ENCODE peak calls at places on chromosomes 12 and 14, in five cellular contexts. A is HepG2, U is K562, B is H1, M is GM12878. V is an unnamed sample.

GRCh38 chr12:52126605-52127578 is 47.4 kb downstream of the SMIM41 start:
- DNase-seq in A (no peak), U (no peak), B (no peak), M (no peak), V (no peak)

GRCh38 chr12:131369094-131369845 is 341.6 kb upstream of the SFSWAP start:
- DNase-seq in A (no peak), U (no peak), B (no peak), M (no peak), V (no peak)

GRCh38 chr14:61607570-61608244 is 87.6 kb upstream of the HIF1A start:
- DNase-seq in A (peak), U (no peak), B (no peak), M (no peak), V (no peak)

GRCh38 chr14:76181546-76181945 is 29.8 kb downstream of the GPATCH2L start:
- DNase-seq in A (peak), U (peak), B (no peak), M (no peak), V (no peak)

GRCh38 chr12:68953536-68953935 is 20.6 kb upstream of the CPM start:
- DNase-seq in A (no peak), U (no peak), B (no peak), M (no peak), V (no peak)

GRCh38 chr14:26128931-26129674 is 468.7 kb downstream of the NOVA1 start:
- DNase-seq in A (no peak), U (no peak), B (no peak), M (no peak), V (no peak)

GRCh38 chr14:80809663-80810062 is 131.9 kb downstream of the CEP128 start:
- DNase-seq in A (no peak), U (no peak), B (no peak), M (no peak), V (no peak)

GRCh38 chr12:130764475-130765185 is 48.5 kb upstream of the RIMBP2 start:
- DNase-seq in A (no peak), U (peak), B (no peak), M (peak), V (no peak)

GRCh38 chr14:61553730-61554641 is 141.3 kb upstream of the HIF1A start:
- DNase-seq in A (peak), U (no peak), B (no peak), M (no peak), V (no peak)

GRCh38 chr12:109387425-109388166 is 39.9 kb downstream of the MYO1H start:
- DNase-seq in A (peak), U (peak), B (no peak), M (no peak), V (peak)

GRCh38 chr12:3042394-3042793 is 34.8 kb upstream of the TSPAN9 start:
- DNase-seq in A (no peak), U (no peak), B (no peak), M (no peak), V (peak)

GRCh38 chr14:67263499-67264149 is 22.4 kb downstream of the PALS1 start:
- DNase-seq in A (no peak), U (no peak), B (no peak), M (no peak), V (no peak)

GRCh38 chr14:63039800-63040380 is 5.4 kb downstream of the KCNH5 start:
- DNase-seq in A (peak), U (no peak), B (no peak), M (no peak), V (no peak)

GRCh38 chr12:43099691-43100163 is 452.3 kb downstream of the ADAMTS20 start:
- DNase-seq in A (no peak), U (no peak), B (no peak), M (no peak), V (no peak)

GRCh38 chr12:115383668-115384067 is 699.7 kb upstream of the TBX3 start:
- DNase-seq in A (no peak), U (no peak), B (no peak), M (no peak), V (no peak)

GRCh38 chr12:70040141-70040540 is 203.1 kb upstream of the CNOT2 start:
- DNase-seq in A (no peak), U (no peak), B (no peak), M (no peak), V (no peak)

GRCh38 chr12:81797100-81797499 is 38.0 kb upstream of the PPFIA2 start:
- DNase-seq in A (peak), U (no peak), B (no peak), M (no peak), V (no peak)

GRCh38 chr14:52124791-52125661 is 56.2 kb upstream of the NID2 start:
- DNase-seq in A (no peak), U (no peak), B (peak), M (no peak), V (no peak)

GRCh38 chr14:23297878-23298277 is 4.8 kb downstream of the PPP1R3E start:
- DNase-seq in A (no peak), U (no peak), B (no peak), M (no peak), V (no peak)

GRCh38 chr12:20044836-20045235 is 323.5 kb upstream of the PDE3A start:
- DNase-seq in A (no peak), U (no peak), B (no peak), M (no peak), V (no peak)

GRCh38 chr14:26905219-26905618 is 307.4 kb upstream of the NOVA1 start:
- DNase-seq in A (no peak), U (no peak), B (no peak), M (no peak), V (no peak)

GRCh38 chr14:83992857-83993256 is 1537.1 kb upstream of the FLRT2 start:
- DNase-seq in A (no peak), U (no peak), B (no peak), M (no peak), V (no peak)

GRCh38 chr12:113332688-113333087 is 2.2 kb downstream of the SLC8B1 start:
- DNase-seq in A (no peak), U (no peak), B (no peak), M (no peak), V (no peak)

GRCh38 chr12:64691227-64691792 is 67.9 kb downstream of the GNS start:
- DNase-seq in A (no peak), U (no peak), B (no peak), M (no peak), V (no peak)

GRCh38 chr12:47907851-47908454 is 3.2 kb upstream of the VDR start:
- DNase-seq in A (peak), U (no peak), B (no peak), M (no peak), V (no peak)

GRCh38 chr14:93938766-93939303 is 11.7 kb downstream of the FAM181A start:
- DNase-seq in A (no peak), U (no peak), B (no peak), M (no peak), V (peak)

GRCh38 chr12:32419520-32419960 is 20.2 kb downstream of the FGD4 start:
- DNase-seq in A (no peak), U (no peak), B (no peak), M (no peak), V (no peak)

GRCh38 chr12:53268009-53268636 is at the start of gene ESPL1:
- DNase-seq in A (peak), U (peak), B (peak), M (peak), V (peak)

GRCh38 chr14:102913341-102914211 is 8.9 kb upstream of the AMN start:
- DNase-seq in A (no peak), U (no peak), B (no peak), M (no peak), V (no peak)

GRCh38 chr14:55867726-55868125 is 250.5 kb upstream of the PELI2 start:
- DNase-seq in A (no peak), U (no peak), B (no peak), M (no peak), V (no peak)

GRCh38 chr12:1443421-1444141 is 150.8 kb downstream of the FBXL14 start:
- DNase-seq in A (no peak), U (no peak), B (no peak), M (no peak), V (no peak)

GRCh38 chr14:26415618-26416123 is 182.2 kb downstream of the NOVA1 start:
- DNase-seq in A (no peak), U (no peak), B (no peak), M (no peak), V (no peak)

GRCh38 chr12:24933694-24934407 is 15.1 kb downstream of the BCAT1 start:
- DNase-seq in A (no peak), U (no peak), B (no peak), M (no peak), V (no peak)

GRCh38 chr14:106530423-106531107 is 1004.2 kb downstream of the TMEM121 start:
- DNase-seq in A (peak), U (peak), B (no peak), M (peak), V (no peak)

DNA sequence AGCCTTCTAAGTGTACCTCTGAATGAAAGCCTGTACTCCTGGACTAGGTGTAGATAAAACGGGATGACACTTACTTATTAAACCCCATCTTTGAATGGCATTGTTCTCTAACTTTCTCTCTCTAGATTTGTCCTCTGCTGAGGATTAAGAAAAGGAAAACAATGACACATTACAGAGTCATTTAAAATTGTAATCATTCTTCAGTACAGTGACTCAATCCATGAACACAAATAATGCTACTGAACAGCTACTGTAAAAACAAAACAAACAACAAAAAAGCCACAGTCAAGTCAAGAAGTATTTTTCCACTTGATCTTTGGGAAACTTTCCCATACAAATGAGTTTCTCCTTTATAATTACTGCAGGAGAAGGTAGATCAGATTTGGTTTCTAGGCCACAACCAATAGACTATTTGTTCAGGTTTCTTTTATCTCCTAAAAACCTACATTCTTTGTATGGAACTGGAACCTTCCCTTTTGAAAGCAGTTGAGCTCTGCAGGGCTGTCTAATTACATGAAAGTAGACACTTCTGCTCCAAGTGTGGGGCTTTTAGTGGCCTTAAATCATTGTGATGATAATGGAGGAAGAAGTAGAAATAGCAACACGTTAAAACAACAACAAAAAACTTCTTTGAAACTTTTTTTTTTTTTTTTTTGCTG is 219.1 kb downstream of the ESR2 start:
- DNase-seq in A (no peak), U (no peak), B (no peak), M (no peak), V (no peak)
- TF ChIP-seq USF2 in A (no peak), U (no peak), B (no peak), M (no peak), V (no peak)

GRCh38 chr12:122886851-122887816 is 8.8 kb downstream of the VPS37B start:
- DNase-seq in A (no peak), U (no peak), B (no peak), M (peak), V (no peak)
- TF ChIP-seq CREB1 in A (no peak), U (no peak), B (no peak), M (peak), V (no peak)

DNA sequence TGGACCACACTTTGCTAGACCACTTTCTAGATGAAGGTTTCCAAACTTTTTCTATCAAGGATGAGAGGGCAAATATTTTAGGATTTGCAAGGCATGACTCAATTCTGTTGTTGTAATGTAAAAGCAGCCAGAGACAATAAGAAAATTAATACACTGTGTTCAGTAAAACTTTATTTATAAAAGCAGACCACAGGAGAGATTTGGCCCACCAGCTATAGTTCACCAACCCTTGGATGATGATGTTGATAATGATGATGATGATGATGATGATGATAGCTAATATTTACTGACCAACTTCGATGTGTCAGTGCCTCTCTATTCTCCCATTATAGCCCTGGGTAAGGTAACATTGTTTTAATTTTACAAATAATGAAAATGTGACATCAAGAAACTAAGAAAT is 156.5 kb downstream of the BTG1 start:
- DNase-seq in A (no peak), U (no peak), B (no peak), M (no peak), V (no peak)
- TF ChIP-seq MAX in A (no peak), U (no peak), B (no peak), M (no peak), V (no peak)

DNA sequence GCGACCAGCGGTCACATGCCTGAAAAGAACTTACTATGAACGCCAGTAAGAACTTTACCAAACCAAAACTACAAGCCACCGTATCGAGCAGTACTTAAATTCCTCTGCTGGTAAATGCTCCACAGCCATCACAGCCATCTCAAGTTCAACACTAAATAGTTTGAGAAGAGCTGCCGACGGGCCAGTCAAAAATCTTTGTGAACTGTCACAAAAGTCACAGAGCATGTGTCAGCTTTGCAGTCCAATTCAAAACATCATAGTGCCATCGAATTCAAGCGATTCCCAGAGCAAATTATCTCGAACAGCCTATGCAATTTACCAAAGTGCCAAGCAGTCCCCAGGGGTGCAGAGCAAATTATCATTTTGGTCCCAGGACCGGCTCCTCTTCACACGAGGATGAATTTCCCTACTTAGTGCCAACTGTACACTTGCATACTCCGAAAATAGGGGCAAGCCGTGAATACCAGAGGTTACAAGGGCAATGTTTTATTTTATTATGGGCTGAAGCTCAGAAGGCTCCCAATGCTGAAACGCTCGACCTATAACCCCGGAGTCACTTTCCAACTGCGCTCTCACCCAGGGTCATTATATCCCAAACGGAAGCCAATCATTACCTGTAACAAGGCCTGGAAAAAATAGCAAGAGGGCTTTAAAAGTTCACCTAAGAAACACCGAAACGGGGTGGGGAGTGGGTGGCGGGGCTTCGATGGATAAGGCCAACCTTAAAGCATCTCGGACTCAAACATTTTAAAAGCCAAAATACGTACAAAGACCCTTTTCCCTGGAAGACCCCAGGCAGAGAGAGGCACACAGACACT is 1.1 kb downstream of the LRP6 start:
- DNase-seq in A (no peak), U (no peak), B (no peak), M (no peak), V (no peak)
- TF ChIP-seq USF2 in A (no peak), U (no peak), B (no peak), M (no peak), V (no peak)